ENCODE peak calls at places on chromosomes 2 and 18, in seven cellular contexts. One of them, this sample, is unnamed.

GRCh38 chr2:39447266-39448168 is 10.4 kb upstream of the MAP4K3 start:
- DNase-seq in tibial nerve: no peak
- DNase-seq in transverse colon: no peak
- DNase-seq in ovary: no peak
- DNase-seq in stomach: no peak
- DNase-seq in A549: no peak
- DNase-seq in esophagus muscularis mucosa: no peak
- DNase-seq in this sample: no peak

GRCh38 chr18:46158498-46158897 is 54.3 kb downstream of the HAUS1 start:
- DNase-seq in stomach: no peak
- DNase-seq in ovary: no peak
- DNase-seq in A549: no peak
- DNase-seq in transverse colon: no peak
- DNase-seq in esophagus muscularis mucosa: no peak
- DNase-seq in tibial nerve: no peak
- DNase-seq in this sample: no peak

GRCh38 chr2:57516740-57517340 is 529.8 kb upstream of the VRK2 start:
- DNase-seq in stomach: no peak
- DNase-seq in transverse colon: no peak
- DNase-seq in A549: peak; percentile 57
- DNase-seq in esophagus muscularis mucosa: no peak
- DNase-seq in tibial nerve: no peak
- DNase-seq in ovary: no peak
- DNase-seq in this sample: no peak

GRCh38 chr2:133718688-133719201 is 150.5 kb upstream of the NCKAP5 start:
- DNase-seq in transverse colon: no peak
- DNase-seq in tibial nerve: no peak
- DNase-seq in ovary: no peak
- DNase-seq in esophagus muscularis mucosa: no peak
- DNase-seq in stomach: no peak
- DNase-seq in A549: peak; percentile 13
- DNase-seq in this sample: no peak

GRCh38 chr18:68034293-68034692 is 517.8 kb upstream of the DSEL start:
- DNase-seq in A549: no peak
- DNase-seq in tibial nerve: no peak
- DNase-seq in esophagus muscularis mucosa: no peak
- DNase-seq in transverse colon: no peak
- DNase-seq in stomach: no peak
- DNase-seq in ovary: no peak
- DNase-seq in this sample: no peak

GRCh38 chr2:96407041-96407918 is 71.7 kb downstream of the NCAPH start:
- DNase-seq in esophagus muscularis mucosa: no peak
- DNase-seq in stomach: peak; percentile 63
- DNase-seq in tibial nerve: no peak
- DNase-seq in transverse colon: peak; percentile 71
- DNase-seq in A549: peak; percentile 87
- DNase-seq in ovary: peak; percentile 60
- DNase-seq in this sample: peak; percentile 82

GRCh38 chr18:79405781-79406575 is 10.2 kb downstream of the NFATC1 start:
- DNase-seq in esophagus muscularis mucosa: no peak
- DNase-seq in stomach: peak; percentile 59
- DNase-seq in ovary: no peak
- DNase-seq in tibial nerve: no peak
- DNase-seq in A549: no peak
- DNase-seq in transverse colon: peak; percentile 77
- DNase-seq in this sample: no peak

GRCh38 chr2:67626656-67627055 is 229.5 kb downstream of the ETAA1 start:
- DNase-seq in transverse colon: no peak
- DNase-seq in tibial nerve: no peak
- DNase-seq in ovary: no peak
- DNase-seq in A549: no peak
- DNase-seq in stomach: no peak
- DNase-seq in esophagus muscularis mucosa: no peak
- DNase-seq in this sample: no peak

GRCh38 chr2:61905372-61906186 is at the start of gene COMMD1:
- DNase-seq in transverse colon: peak; percentile 86
- DNase-seq in A549: peak; percentile 81
- DNase-seq in tibial nerve: peak; percentile 54
- DNase-seq in ovary: peak; percentile 64
- DNase-seq in stomach: peak; percentile 86
- DNase-seq in esophagus muscularis mucosa: peak; percentile 96
- DNase-seq in this sample: peak; percentile 85
- TF ChIP-seq POLR2A in transverse colon: peak; percentile 66
- TF ChIP-seq POLR2A in A549: peak; percentile 98
- TF ChIP-seq POLR2A in tibial nerve: no peak
- TF ChIP-seq POLR2A in ovary: peak; percentile 40
- TF ChIP-seq POLR2A in stomach: no peak
- TF ChIP-seq POLR2A in esophagus muscularis mucosa: no peak
- TF ChIP-seq POLR2A in this sample: peak; percentile 43

DNA sequence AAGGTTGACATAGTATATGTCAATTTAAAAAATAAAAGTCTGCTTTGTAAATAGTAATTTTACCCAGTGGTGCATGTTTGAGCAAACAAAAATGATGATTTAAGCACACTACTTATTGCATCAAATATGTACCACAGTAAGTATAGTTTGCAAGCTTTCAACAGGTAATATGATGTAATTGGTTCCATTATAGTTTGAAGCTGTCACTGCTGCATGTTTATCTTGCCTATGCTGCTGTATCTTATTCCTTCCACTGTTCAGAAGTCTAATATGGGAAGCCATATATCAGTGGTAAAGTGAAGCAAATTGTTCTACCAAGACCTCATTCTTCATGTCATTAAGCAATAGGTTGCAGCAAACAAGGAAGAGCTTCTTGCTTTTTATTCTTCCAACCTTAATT is 78.6 kb upstream of the CSRNP3 start:
- DNase-seq in transverse colon: no peak
- DNase-seq in esophagus muscularis mucosa: no peak
- DNase-seq in stomach: no peak
- DNase-seq in ovary: no peak
- DNase-seq in tibial nerve: no peak
- DNase-seq in A549: no peak
- DNase-seq in this sample: no peak
- TF ChIP-seq EP300 in transverse colon: no peak
- TF ChIP-seq EP300 in esophagus muscularis mucosa: no peak
- TF ChIP-seq EP300 in stomach: no peak
- TF ChIP-seq EP300 in ovary: no peak
- TF ChIP-seq EP300 in tibial nerve: no peak
- TF ChIP-seq EP300 in A549: no peak
- TF ChIP-seq EP300 in this sample: no peak

DNA sequence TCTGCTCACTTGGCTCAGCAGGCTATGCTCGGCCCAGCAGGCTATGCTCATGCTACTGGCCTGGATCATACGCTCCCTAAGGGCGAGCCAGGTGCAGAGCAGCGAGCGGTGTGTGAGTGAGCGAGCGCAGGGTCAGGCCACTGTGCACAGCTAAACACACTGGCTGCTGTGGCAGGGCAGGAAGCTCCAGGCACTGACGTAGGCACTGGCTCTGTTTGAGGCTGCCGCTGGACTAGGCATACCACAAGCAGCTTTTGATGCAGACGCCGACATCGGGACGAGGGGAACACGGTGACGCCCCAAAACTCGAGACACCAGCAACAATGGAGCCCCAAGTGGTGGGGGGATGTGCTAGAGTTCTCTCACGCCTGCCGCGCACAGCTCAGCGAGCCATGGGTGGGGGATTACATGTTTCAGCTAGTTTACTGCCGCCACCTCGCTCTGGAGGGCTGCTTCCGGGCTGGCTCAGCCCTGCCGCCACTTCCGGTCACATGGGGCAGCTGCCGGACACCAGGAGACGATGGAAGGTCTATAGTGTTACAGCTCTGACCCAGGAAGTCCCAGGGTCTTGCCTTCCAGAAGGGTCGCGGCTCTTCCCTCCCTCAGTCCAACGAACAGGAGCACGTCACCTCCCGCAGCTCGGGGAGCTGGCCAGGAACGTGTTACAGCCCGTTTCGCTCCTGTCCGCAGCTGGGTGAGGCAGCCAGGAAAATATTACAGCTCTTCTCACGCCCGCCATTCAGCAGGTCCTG is 1176.9 kb upstream of the LRRTM1 start:
- DNase-seq in esophagus muscularis mucosa: no peak
- DNase-seq in tibial nerve: no peak
- DNase-seq in ovary: peak; percentile 11
- DNase-seq in stomach: no peak
- DNase-seq in A549: peak; percentile 7
- DNase-seq in transverse colon: no peak
- DNase-seq in this sample: peak; percentile 58
- TF ChIP-seq POLR2A in esophagus muscularis mucosa: no peak
- TF ChIP-seq POLR2A in tibial nerve: no peak
- TF ChIP-seq POLR2A in ovary: no peak
- TF ChIP-seq POLR2A in stomach: no peak
- TF ChIP-seq POLR2A in A549: peak; percentile 8
- TF ChIP-seq POLR2A in transverse colon: no peak
- TF ChIP-seq POLR2A in this sample: no peak

GRCh38 chr2:15591692-15592463 is at the start of gene DDX1:
- DNase-seq in A549: peak; percentile 92
- DNase-seq in esophagus muscularis mucosa: peak; percentile 95
- DNase-seq in transverse colon: peak; percentile 87
- DNase-seq in tibial nerve: peak; percentile 70
- DNase-seq in stomach: peak; percentile 90
- DNase-seq in ovary: peak; percentile 77
- DNase-seq in this sample: peak; percentile 92
- TF ChIP-seq EP300 in A549: no peak
- TF ChIP-seq EP300 in esophagus muscularis mucosa: no peak
- TF ChIP-seq EP300 in transverse colon: no peak
- TF ChIP-seq EP300 in tibial nerve: peak; percentile 52
- TF ChIP-seq EP300 in stomach: no peak
- TF ChIP-seq EP300 in ovary: no peak
- TF ChIP-seq EP300 in this sample: no peak

GRCh38 chr2:27245620-27246019 is 17.2 kb downstream of the SLC30A3 start:
- DNase-seq in A549: no peak
- DNase-seq in stomach: no peak
- DNase-seq in esophagus muscularis mucosa: no peak
- DNase-seq in transverse colon: no peak
- DNase-seq in ovary: no peak
- DNase-seq in tibial nerve: no peak
- DNase-seq in this sample: no peak
- TF ChIP-seq POLR2A in A549: no peak
- TF ChIP-seq POLR2A in stomach: no peak
- TF ChIP-seq POLR2A in esophagus muscularis mucosa: no peak
- TF ChIP-seq POLR2A in transverse colon: no peak
- TF ChIP-seq POLR2A in ovary: no peak
- TF ChIP-seq POLR2A in tibial nerve: no peak
- TF ChIP-seq POLR2A in this sample: no peak

GRCh38 chr2:143691136-143691535 is 561.9 kb downstream of the ARHGAP15 start:
- DNase-seq in tibial nerve: no peak
- DNase-seq in ovary: no peak
- DNase-seq in A549: no peak
- DNase-seq in transverse colon: no peak
- DNase-seq in esophagus muscularis mucosa: no peak
- DNase-seq in stomach: no peak
- DNase-seq in this sample: no peak
- TF ChIP-seq EP300 in tibial nerve: no peak
- TF ChIP-seq EP300 in ovary: no peak
- TF ChIP-seq EP300 in A549: no peak
- TF ChIP-seq EP300 in transverse colon: no peak
- TF ChIP-seq EP300 in esophagus muscularis mucosa: no peak
- TF ChIP-seq EP300 in stomach: no peak
- TF ChIP-seq EP300 in this sample: no peak

GRCh38 chr2:118186110-118186857 is 98.0 kb downstream of the INSIG2 start:
- DNase-seq in transverse colon: peak; percentile 88
- DNase-seq in tibial nerve: peak; percentile 66
- DNase-seq in esophagus muscularis mucosa: peak; percentile 93
- DNase-seq in stomach: peak; percentile 88
- DNase-seq in ovary: peak; percentile 90
- DNase-seq in A549: peak; percentile 86
- DNase-seq in this sample: peak; percentile 96
- TF ChIP-seq POLR2A in transverse colon: peak; percentile 40
- TF ChIP-seq POLR2A in tibial nerve: no peak
- TF ChIP-seq POLR2A in esophagus muscularis mucosa: no peak
- TF ChIP-seq POLR2A in stomach: no peak
- TF ChIP-seq POLR2A in ovary: peak; percentile 14
- TF ChIP-seq POLR2A in A549: peak; percentile 58
- TF ChIP-seq POLR2A in this sample: peak; percentile 35

DNA sequence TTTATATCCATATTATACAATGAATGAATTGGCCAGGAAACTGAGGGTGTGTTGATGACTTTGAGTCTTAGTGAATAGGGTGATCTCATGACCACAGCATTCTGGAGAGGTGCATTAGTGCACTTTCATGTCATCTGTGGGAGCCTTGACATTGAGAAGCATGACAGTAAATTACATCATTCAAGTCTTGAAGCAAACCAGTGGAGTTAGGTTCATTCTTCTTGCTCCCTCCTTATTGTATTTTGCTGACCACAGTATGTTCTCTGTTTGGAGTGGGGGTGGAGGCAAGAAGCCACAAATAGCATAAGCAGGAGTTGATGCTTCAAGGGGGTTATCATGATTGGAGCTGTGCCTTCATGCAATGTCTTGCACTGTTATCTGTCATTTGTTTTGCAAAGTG is 680.2 kb downstream of the NYAP2 start:
- DNase-seq in transverse colon: no peak
- DNase-seq in esophagus muscularis mucosa: no peak
- DNase-seq in stomach: no peak
- DNase-seq in A549: no peak
- DNase-seq in tibial nerve: no peak
- DNase-seq in ovary: no peak
- DNase-seq in this sample: no peak
- TF ChIP-seq EP300 in transverse colon: no peak
- TF ChIP-seq EP300 in esophagus muscularis mucosa: no peak
- TF ChIP-seq EP300 in stomach: no peak
- TF ChIP-seq EP300 in A549: no peak
- TF ChIP-seq EP300 in tibial nerve: no peak
- TF ChIP-seq EP300 in ovary: no peak
- TF ChIP-seq EP300 in this sample: no peak